ENCODE peak calls at places on chromosome 21, in four cellular contexts. One of them, this sample, is unnamed.

GRCh38 chr21:32914424-32915070 is 111.2 kb upstream of the OLIG2 start:
- DNase-seq in lower leg skin: no peak
- DNase-seq in HL-60: no peak
- DNase-seq in fibroblast of the aortic adventitia: no peak
- DNase-seq in this sample: no peak

GRCh38 chr21:16587141-16587570 is 857.4 kb downstream of the USP25 start:
- DNase-seq in HL-60: no peak
- DNase-seq in lower leg skin: no peak
- DNase-seq in fibroblast of the aortic adventitia: peak
- DNase-seq in this sample: peak

GRCh38 chr21:38259665-38260064 is 2.9 kb downstream of the KCNJ15 start:
- DNase-seq in HL-60: no peak
- DNase-seq in lower leg skin: no peak
- DNase-seq in fibroblast of the aortic adventitia: no peak
- DNase-seq in this sample: no peak

GRCh38 chr21:41612674-41613250 is 104.8 kb upstream of the TMPRSS2 start:
- DNase-seq in HL-60: no peak
- DNase-seq in lower leg skin: peak
- DNase-seq in fibroblast of the aortic adventitia: peak
- DNase-seq in this sample: peak

GRCh38 chr21:17709266-17709611 is 96.5 kb upstream of the BTG3 start:
- DNase-seq in HL-60: no peak
- DNase-seq in fibroblast of the aortic adventitia: no peak
- DNase-seq in lower leg skin: no peak
- DNase-seq in this sample: no peak

GRCh38 chr21:42991992-42992740 is 17.8 kb downstream of the PKNOX1 start:
- DNase-seq in fibroblast of the aortic adventitia: peak
- DNase-seq in HL-60: peak
- DNase-seq in lower leg skin: peak
- DNase-seq in this sample: peak

GRCh38 chr21:38140192-38140905 is 116.4 kb upstream of the KCNJ15 start:
- DNase-seq in HL-60: no peak
- DNase-seq in lower leg skin: no peak
- DNase-seq in fibroblast of the aortic adventitia: peak
- DNase-seq in this sample: peak

GRCh38 chr21:15140321-15141019 is 75.7 kb upstream of the NRIP1 start:
- DNase-seq in lower leg skin: no peak
- DNase-seq in fibroblast of the aortic adventitia: no peak
- DNase-seq in HL-60: no peak
- DNase-seq in this sample: no peak

GRCh38 chr21:27359141-27359540 is 392.3 kb upstream of the ADAMTS5 start:
- DNase-seq in fibroblast of the aortic adventitia: peak
- DNase-seq in HL-60: no peak
- DNase-seq in lower leg skin: no peak
- DNase-seq in this sample: peak

GRCh38 chr21:17466166-17466565 is 46.7 kb upstream of the CXADR start:
- DNase-seq in HL-60: no peak
- DNase-seq in lower leg skin: no peak
- DNase-seq in fibroblast of the aortic adventitia: peak
- DNase-seq in this sample: peak

GRCh38 chr21:41751621-41752020 is 15.2 kb downstream of the RIPK4 start:
- DNase-seq in HL-60: no peak
- DNase-seq in fibroblast of the aortic adventitia: no peak
- DNase-seq in lower leg skin: no peak
- DNase-seq in this sample: no peak

GRCh38 chr21:42127164-42128125 is 56.3 kb downstream of the UMODL1 start:
- DNase-seq in lower leg skin: no peak
- DNase-seq in fibroblast of the aortic adventitia: no peak
- DNase-seq in HL-60: no peak
- DNase-seq in this sample: no peak

GRCh38 chr21:26834181-26834945 is 10.8 kb downstream of the ADAMTS1 start:
- DNase-seq in HL-60: no peak
- DNase-seq in lower leg skin: no peak
- DNase-seq in fibroblast of the aortic adventitia: peak
- DNase-seq in this sample: peak

GRCh38 chr21:26169061-26169610 is 1.4 kb downstream of the APP start:
- DNase-seq in fibroblast of the aortic adventitia: peak
- DNase-seq in lower leg skin: no peak
- DNase-seq in HL-60: no peak
- DNase-seq in this sample: peak

GRCh38 chr21:29219165-29219770 is 79.5 kb upstream of the BACH1 start:
- DNase-seq in HL-60: no peak
- DNase-seq in lower leg skin: no peak
- DNase-seq in fibroblast of the aortic adventitia: peak
- DNase-seq in this sample: peak

GRCh38 chr21:32372755-32373154 is 20.1 kb downstream of the URB1 start:
- DNase-seq in lower leg skin: no peak
- DNase-seq in HL-60: no peak
- DNase-seq in fibroblast of the aortic adventitia: peak
- DNase-seq in this sample: peak

GRCh38 chr21:42474043-42474831 is 21.8 kb downstream of the RSPH1 start:
- DNase-seq in fibroblast of the aortic adventitia: no peak
- DNase-seq in HL-60: no peak
- DNase-seq in lower leg skin: peak
- DNase-seq in this sample: no peak

GRCh38 chr21:17783816-17784598 is 35.1 kb downstream of the C21orf91 start:
- DNase-seq in lower leg skin: no peak
- DNase-seq in fibroblast of the aortic adventitia: no peak
- DNase-seq in HL-60: peak
- DNase-seq in this sample: no peak

GRCh38 chr21:18987515-18988026 is 584.0 kb upstream of the TMPRSS15 start:
- DNase-seq in lower leg skin: no peak
- DNase-seq in fibroblast of the aortic adventitia: no peak
- DNase-seq in HL-60: no peak
- DNase-seq in this sample: no peak

GRCh38 chr21:38401527-38401926 is 96.8 kb downstream of the ERG start:
- DNase-seq in fibroblast of the aortic adventitia: no peak
- DNase-seq in HL-60: no peak
- DNase-seq in lower leg skin: no peak
- DNase-seq in this sample: no peak

GRCh38 chr21:16865612-16866011 is 647.2 kb upstream of the CXADR start:
- DNase-seq in HL-60: no peak
- DNase-seq in lower leg skin: no peak
- DNase-seq in fibroblast of the aortic adventitia: peak
- DNase-seq in this sample: peak

GRCh38 chr21:32137266-32137665 is 141.6 kb downstream of the MIS18A start:
- DNase-seq in lower leg skin: no peak
- DNase-seq in HL-60: no peak
- DNase-seq in fibroblast of the aortic adventitia: no peak
- DNase-seq in this sample: no peak

GRCh38 chr21:42648606-42649005 is 4.8 kb upstream of the PDE9A start:
- DNase-seq in fibroblast of the aortic adventitia: no peak
- DNase-seq in HL-60: no peak
- DNase-seq in lower leg skin: no peak
- DNase-seq in this sample: no peak

GRCh38 chr21:17231771-17232170 is 281.1 kb upstream of the CXADR start:
- DNase-seq in HL-60: no peak
- DNase-seq in fibroblast of the aortic adventitia: no peak
- DNase-seq in lower leg skin: no peak
- DNase-seq in this sample: no peak

GRCh38 chr21:31124005-31124404 is 85.7 kb upstream of the KRTAP19-8 start:
- DNase-seq in fibroblast of the aortic adventitia: no peak
- DNase-seq in HL-60: no peak
- DNase-seq in lower leg skin: no peak
- DNase-seq in this sample: no peak

GRCh38 chr21:16419188-16419874 is 689.5 kb downstream of the USP25 start:
- DNase-seq in lower leg skin: peak
- DNase-seq in fibroblast of the aortic adventitia: peak
- DNase-seq in HL-60: no peak
- DNase-seq in this sample: peak

DNA sequence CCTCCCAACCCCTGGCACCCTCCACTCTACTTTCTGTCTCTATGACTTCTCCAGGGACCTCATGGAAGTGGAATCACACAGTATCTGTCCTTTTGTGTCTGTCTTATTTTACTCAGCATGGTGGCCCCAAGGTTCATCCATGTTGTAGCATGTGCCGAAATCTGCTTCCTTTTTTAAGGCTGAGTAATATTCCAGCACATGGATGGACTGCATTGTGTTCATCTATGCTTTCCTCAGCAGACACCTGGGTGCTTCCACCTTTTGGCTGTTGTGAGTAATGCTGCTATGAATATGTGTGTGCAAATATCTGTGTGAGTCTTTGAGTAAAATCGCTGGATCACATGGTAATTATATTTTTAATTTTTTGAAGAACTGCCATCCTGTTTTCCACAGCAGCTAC is 1.6 kb upstream of the PFKL start:
- DNase-seq in lower leg skin: no peak
- DNase-seq in HL-60: no peak
- DNase-seq in fibroblast of the aortic adventitia: peak
- DNase-seq in this sample: peak
- TF ChIP-seq CTCF in lower leg skin: no peak
- TF ChIP-seq CTCF in HL-60: no peak
- TF ChIP-seq CTCF in fibroblast of the aortic adventitia: peak
- TF ChIP-seq CTCF in this sample: peak

DNA sequence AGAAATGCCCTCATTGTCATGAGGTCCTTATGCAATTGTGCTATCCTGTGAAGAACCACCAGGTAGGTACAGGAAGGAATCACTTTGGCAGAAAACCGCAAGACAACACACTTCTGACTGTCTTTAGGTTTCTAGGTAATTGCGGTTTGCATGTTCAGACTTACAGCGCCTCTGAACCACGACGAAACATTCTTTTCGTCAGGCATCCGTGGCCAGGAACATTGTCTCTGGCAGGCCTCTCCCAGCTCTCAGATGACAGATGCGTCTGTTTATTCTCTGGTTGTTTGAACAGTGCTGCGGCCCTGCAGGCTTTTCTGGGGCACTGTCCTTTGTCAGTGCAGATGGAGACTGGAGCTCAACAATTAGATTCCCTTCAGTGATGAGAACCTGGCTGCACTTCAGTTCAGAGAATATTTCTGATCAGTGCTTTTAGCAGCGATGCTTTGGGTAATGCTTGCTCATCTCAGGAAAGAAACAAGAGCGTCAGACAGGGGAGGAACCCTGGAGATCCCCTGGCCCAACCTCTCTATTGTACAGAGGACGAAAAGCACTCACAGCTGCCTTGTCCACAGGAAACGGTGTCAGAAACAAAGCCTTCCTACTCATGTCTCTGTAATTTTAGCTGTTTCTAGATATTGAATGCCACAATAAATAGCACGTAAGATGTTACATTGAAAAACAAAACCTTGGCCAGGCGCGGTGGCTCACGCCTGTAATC is 63.5 kb downstream of the B3GALT5 start:
- DNase-seq in lower leg skin: peak
- DNase-seq in HL-60: no peak
- DNase-seq in fibroblast of the aortic adventitia: peak
- DNase-seq in this sample: peak
- H3K4me3 ChIP-seq in lower leg skin: no peak
- H3K4me3 ChIP-seq in HL-60: no peak
- H3K4me3 ChIP-seq in fibroblast of the aortic adventitia: no peak
- H3K4me3 ChIP-seq in this sample: no peak

DNA sequence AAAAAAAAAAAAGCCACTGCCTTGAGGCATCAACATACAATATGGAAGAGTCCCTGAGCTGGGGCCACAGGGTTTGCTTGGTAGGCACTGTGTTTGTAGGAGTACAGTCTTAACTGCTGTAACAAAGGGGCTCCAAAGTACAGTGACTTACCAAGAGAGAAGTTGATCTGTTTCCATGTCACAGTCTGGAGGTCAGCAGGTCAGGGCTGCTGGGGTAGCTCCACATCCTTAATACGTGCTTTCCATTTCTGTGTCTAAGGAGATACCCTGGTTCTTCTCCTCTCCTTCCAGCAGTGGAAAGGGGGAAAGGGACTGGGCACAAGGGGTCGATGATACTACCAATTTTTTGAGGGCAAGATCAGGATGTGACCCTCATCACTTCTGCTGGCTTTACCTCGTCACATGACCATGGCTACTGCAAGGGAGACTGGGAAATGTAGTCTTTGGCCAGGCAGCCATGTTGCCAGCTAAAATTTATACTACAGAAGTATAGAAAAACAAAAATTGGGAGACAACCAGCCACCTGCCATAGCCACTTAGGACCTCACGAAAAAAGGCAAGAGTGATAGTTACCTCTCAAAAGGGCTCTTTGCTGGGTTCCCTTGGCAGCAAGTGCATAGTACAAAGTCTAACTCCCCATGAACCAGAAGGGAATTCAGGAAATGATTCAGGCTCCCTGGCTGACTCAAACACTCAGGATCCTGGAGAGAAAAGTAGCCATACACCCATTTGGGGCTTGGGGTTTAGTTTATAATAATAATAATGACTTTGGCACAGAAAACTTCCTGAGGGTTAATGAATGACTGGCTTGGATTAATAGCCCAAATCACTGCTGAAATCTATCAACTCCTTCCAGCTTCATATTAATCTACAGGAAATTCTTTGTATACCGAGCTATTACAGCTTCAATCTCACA is 52.7 kb upstream of the ATP5PO start:
- DNase-seq in fibroblast of the aortic adventitia: peak
- DNase-seq in lower leg skin: peak
- DNase-seq in HL-60: no peak
- DNase-seq in this sample: peak
- TF ChIP-seq CTCF in fibroblast of the aortic adventitia: no peak
- TF ChIP-seq CTCF in lower leg skin: no peak
- TF ChIP-seq CTCF in HL-60: no peak
- TF ChIP-seq CTCF in this sample: no peak

GRCh38 chr21:44740721-44741120 is 29.3 kb upstream of the TSPEAR start:
- DNase-seq in lower leg skin: peak
- DNase-seq in fibroblast of the aortic adventitia: no peak
- DNase-seq in HL-60: no peak
- DNase-seq in this sample: no peak

GRCh38 chr21:44738621-44739020 is 27.2 kb upstream of the TSPEAR start:
- DNase-seq in fibroblast of the aortic adventitia: no peak
- DNase-seq in HL-60: no peak
- DNase-seq in lower leg skin: peak
- DNase-seq in this sample: no peak

GRCh38 chr21:44741921-44742320 is 30.5 kb upstream of the TSPEAR start:
- DNase-seq in lower leg skin: peak
- DNase-seq in fibroblast of the aortic adventitia: no peak
- DNase-seq in HL-60: no peak
- DNase-seq in this sample: no peak

GRCh38 chr21:44739316-44739715 is 27.9 kb upstream of the TSPEAR start:
- DNase-seq in HL-60: no peak
- DNase-seq in fibroblast of the aortic adventitia: no peak
- DNase-seq in lower leg skin: peak
- DNase-seq in this sample: no peak

DNA sequence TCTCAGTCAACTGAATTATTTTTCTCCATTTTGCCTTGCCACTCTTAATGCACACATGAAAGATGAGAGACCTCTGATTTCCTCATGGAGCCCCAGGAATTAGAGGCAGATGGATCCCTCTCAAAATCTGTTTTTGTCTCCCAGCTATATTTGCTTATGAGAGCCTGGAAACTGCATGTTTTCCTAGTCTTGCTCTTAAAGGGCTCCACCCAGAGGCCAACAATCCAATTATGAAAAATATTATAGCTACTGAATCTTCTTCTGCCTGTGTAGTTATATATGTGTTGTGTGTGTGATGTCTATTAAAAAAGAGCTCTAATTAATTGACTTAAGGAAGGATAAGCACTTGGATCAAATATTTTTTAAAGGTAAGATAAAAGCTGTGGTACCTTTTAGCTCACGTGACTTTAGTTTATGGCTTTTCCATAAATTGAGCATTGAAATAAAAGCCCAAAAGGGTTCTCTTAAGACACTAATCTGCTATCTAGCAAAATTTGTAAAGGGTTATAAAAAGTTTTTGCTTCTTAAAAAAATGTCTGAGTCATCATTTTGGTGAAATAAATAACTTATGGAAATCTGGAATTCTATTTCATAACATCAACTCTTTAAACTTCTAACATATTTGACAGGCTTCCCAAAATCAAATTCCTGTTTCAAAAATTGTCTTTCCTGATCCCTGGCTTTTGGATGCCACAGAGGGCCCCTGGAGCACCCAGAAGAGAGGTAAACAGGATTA is 31.2 kb upstream of the TSPEAR start:
- DNase-seq in HL-60: no peak
- DNase-seq in fibroblast of the aortic adventitia: peak
- DNase-seq in lower leg skin: no peak
- DNase-seq in this sample: no peak
- H3K4me3 ChIP-seq in HL-60: no peak
- H3K4me3 ChIP-seq in fibroblast of the aortic adventitia: no peak
- H3K4me3 ChIP-seq in lower leg skin: no peak
- H3K4me3 ChIP-seq in this sample: no peak